ENCODE peak calls at places on chromosomes 11 and 22, in seven cellular contexts. V is right lobe of liver, Q is sigmoid colon, S is AG04450, K is lung, H is neuronal stem cell, Z is prostate gland. Y is an unnamed sample.

GRCh38 chr11:121540627-121541026 is 87.9 kb upstream of the SORL1-AS1 start:
- DNase-seq in Z (no peak), S (no peak), V (no peak), K (no peak), H (no peak), Q (no peak), Y (no peak)

GRCh38 chr11:131253885-131254204 is 116.6 kb upstream of the NTM start:
- DNase-seq in K (no peak), Q (no peak), H (no peak), V (no peak), S (no peak), Z (no peak), Y (no peak)

GRCh38 chr22:25027959-25028840 is 75.7 kb downstream of the KIAA1671 start:
- DNase-seq in Z (no peak), Q (no peak), K (no peak), V (peak; percentile 31), H (peak; percentile 38), S (no peak), Y (peak; percentile 79)

GRCh38 chr11:71489311-71490043 is 36.5 kb downstream of the NADSYN1 start:
- DNase-seq in V (peak; percentile 59), K (no peak), S (peak; percentile 13), Q (peak; percentile 45), H (no peak), Z (no peak), Y (no peak)

GRCh38 chr22:50701428-50702154 is 29.0 kb downstream of the SHANK3 start:
- DNase-seq in V (peak; percentile 11), Q (peak; percentile 51), Z (no peak), H (no peak), K (no peak), S (no peak), Y (no peak)

GRCh38 chr11:45216031-45216430 is 69.6 kb downstream of the PRDM11 start:
- DNase-seq in H (no peak), Q (peak; percentile 17), K (no peak), Z (no peak), S (no peak), V (no peak), Y (no peak)

GRCh38 chr11:69374110-69374981 is 80.4 kb downstream of the MYEOV start:
- DNase-seq in S (no peak), Z (no peak), Q (peak; percentile 59), V (no peak), K (no peak), H (no peak), Y (peak; percentile 6)

GRCh38 chr22:44422742-44423370 is 75.2 kb downstream of the RTL6 start:
- DNase-seq in K (no peak), V (no peak), H (no peak), S (no peak), Q (peak; percentile 44), Z (no peak), Y (no peak)

GRCh38 chr11:3203221-3204043 is 15.2 kb downstream of the MRGPRG start:
- DNase-seq in V (no peak), H (peak; percentile 31), Z (no peak), S (no peak), Q (peak; percentile 62), K (no peak), Y (peak; percentile 41)

GRCh38 chr11:118180300-118180703 is 3.9 kb upstream of the SCN2B start:
- DNase-seq in Z (peak; percentile 37), Q (peak; percentile 84), S (no peak), V (no peak), K (no peak), H (peak; percentile 60), Y (peak; percentile 84)

GRCh38 chr11:59706518-59707285 is 6.9 kb downstream of the OR10V1 start:
- DNase-seq in H (no peak), V (no peak), Z (no peak), K (no peak), Q (no peak), S (peak; percentile 13), Y (no peak)

GRCh38 chr11:88357323-88358039 is 19.9 kb upstream of the CTSC start:
- DNase-seq in H (no peak), S (no peak), Q (no peak), K (no peak), V (no peak), Z (no peak), Y (no peak)

GRCh38 chr11:130199792-130200191 is 40.2 kb downstream of the ST14 start:
- DNase-seq in S (no peak), K (no peak), V (no peak), Q (no peak), Z (no peak), H (no peak), Y (no peak)

GRCh38 chr11:114230031-114230430 is 66.2 kb upstream of the NNMT start:
- DNase-seq in Z (no peak), K (no peak), V (no peak), H (no peak), S (no peak), Q (no peak), Y (no peak)

DNA sequence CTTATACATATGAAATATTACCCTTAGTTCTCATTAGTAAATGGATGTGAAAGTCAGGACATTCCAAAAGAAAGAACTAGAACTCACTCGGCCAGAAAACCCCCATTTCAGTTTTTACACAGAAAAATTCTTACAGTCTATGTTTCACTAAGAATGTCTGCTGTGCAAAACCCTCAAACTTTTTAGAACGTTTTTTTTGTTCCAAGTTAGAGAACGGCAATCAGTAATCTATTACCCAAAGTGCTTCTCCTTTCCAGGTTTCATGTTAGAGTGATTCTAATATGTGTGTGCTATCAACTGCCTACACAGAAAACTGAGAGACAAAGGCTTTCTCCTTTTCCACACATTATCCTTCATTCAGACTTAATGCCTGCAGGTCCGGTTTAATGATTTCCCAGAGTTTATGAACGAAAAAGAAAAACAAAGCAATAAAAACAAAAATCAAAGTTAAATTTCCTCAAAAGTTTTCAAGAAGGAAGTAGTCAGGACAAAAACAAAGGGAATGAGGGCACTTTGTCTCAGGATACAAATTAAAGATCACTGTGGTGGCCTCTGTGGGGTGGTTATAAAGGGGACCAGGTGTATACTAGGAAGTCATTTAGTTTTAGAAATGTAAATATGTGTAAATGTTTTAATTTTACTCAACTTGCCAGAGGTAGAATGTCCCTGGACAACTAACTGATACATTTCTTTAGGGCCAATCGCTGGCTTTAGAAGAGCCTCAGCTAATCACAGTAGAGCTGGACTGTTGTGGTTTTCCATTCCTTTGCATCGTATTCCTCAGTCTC is 11.4 kb upstream of the SESN3 start:
- DNase-seq in Z (no peak), V (no peak), K (no peak), H (no peak), S (no peak), Q (no peak), Y (no peak)
- H3K27ac ChIP-seq in Z (no peak overlapping the region), V (no peak overlapping the region), K (no peak overlapping the region), H (no peak overlapping the region), S (no peak overlapping the region), Q (no peak overlapping the region), Y (no peak overlapping the region)

GRCh38 chr22:49156662-49157285 is 670.9 kb downstream of the BRD1 start:
- DNase-seq in S (no peak), V (no peak), K (no peak), H (no peak), Z (peak; percentile 55), Q (no peak), Y (peak; percentile 35)
- H3K9me3 ChIP-seq in S (peaks cover 98% of the 10 kb centered on the region), V (no peaks in the 10 kb centered on the region), K (no peaks in the 10 kb centered on the region), H (peaks cover 2% of the 10 kb centered on the region), Z (no peaks in the 10 kb centered on the region), Q (no peaks in the 10 kb centered on the region), Y (no peaks in the 10 kb centered on the region)

GRCh38 chr11:7531011-7531410 is 17.2 kb downstream of the PPFIBP2 start:
- DNase-seq in K (no peak), Z (no peak), V (no peak), H (no peak), S (no peak), Q (no peak), Y (no peak)
- H3K27ac ChIP-seq in K (no peak overlapping the region), Z (no peak overlapping the region), V (no peak overlapping the region), H (no peak overlapping the region), S (no peak overlapping the region), Q (no peak overlapping the region), Y (no peak overlapping the region)

GRCh38 chr22:30062256-30062655 is 18.0 kb upstream of the HORMAD2 start:
- DNase-seq in S (no peak), V (no peak), K (no peak), Z (no peak), H (no peak), Q (no peak), Y (no peak)

GRCh38 chr22:30064172-30064571 is 16.1 kb upstream of the HORMAD2 start:
- DNase-seq in Z (no peak), S (no peak), Q (no peak), K (no peak), H (no peak), V (no peak), Y (no peak)

GRCh38 chr22:30057375-30057774 is 22.9 kb upstream of the HORMAD2 start:
- DNase-seq in K (no peak), Q (no peak), Z (no peak), V (no peak), S (no peak), H (no peak), Y (no peak)

GRCh38 chr22:30062934-30063333 is 17.3 kb upstream of the HORMAD2 start:
- DNase-seq in H (no peak), V (no peak), S (no peak), K (no peak), Z (no peak), Q (no peak), Y (no peak)
- H3K9me3 ChIP-seq in H (no peaks in the 10 kb centered on the region), V (no peaks in the 10 kb centered on the region), S (peaks cover 5% of the 10 kb centered on the region), K (no peaks in the 10 kb centered on the region), Z (no peaks in the 10 kb centered on the region), Q (no peaks in the 10 kb centered on the region), Y (peaks cover 16% of the 10 kb centered on the region)

DNA sequence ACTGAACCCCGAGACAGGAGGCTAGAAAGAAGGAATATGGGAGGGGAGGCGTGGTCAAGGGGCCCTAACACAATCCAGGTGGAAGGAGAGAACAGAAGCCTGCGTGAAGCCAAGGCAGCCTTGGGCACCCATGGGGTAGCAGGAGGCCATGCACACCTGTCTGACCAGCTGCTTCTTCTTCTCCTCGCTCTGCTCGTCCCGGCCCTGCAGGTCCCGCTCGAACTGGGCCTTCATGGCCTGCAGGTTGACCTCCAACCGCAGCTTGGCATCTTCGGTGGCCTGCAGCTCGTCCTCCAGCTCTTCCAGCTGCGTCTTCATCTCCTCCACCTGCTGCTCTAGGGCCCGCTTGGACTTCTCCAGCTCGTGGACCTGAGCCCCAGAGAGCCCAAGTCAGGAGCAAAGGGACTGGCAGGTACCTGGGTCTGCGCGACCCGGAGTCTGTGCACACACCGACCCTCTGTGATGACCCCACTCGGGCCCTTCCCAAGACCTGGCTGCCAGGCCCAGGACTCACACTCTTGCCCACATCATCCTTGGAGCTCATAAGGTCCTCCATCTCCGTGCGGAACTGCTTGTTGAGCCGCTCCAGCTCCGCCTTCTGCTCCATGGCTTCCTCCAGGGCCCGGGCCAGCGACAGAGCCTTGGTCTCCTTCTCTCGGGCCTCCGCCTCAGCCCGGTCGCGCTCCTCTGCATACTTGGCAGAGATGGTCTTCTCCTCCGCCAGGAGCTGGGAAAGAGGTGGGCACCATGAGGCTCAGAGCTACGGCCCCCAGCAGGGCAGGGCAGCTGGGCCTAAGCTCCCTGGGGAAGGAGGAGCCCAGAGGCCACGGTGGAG is 35.9 kb downstream of the APOL1 start:
- DNase-seq in H (no peak), K (no peak), Z (no peak), S (no peak), V (peak; percentile 18), Q (no peak), Y (no peak)
- H3K27ac ChIP-seq in H (no peak overlapping the region), K (no peak overlapping the region), Z (peak overlapping the region; percentile 20), S (peak overlapping the region; percentile 21), V (no peak overlapping the region), Q (peak overlapping the region; percentile 83), Y (no peak overlapping the region)